ENCODE peak calls at places on chromosomes 5 and 9, in four cellular contexts. W is left lung, B is hepatocyte, E is heart left ventricle. H is an unnamed sample. For H3K4me1, the result is how much of the 10 kb centered on the place peaks cover.

GRCh38 chr5:124736111-124736813 is 10.2 kb downstream of the ZNF608 start:
- DNase-seq in W (no peak), B (no peak), E (no peak), H (no peak)

GRCh38 chr5:72209515-72210115 is 102.3 kb downstream of the MAP1B start:
- DNase-seq in W (no peak), B (peak), E (no peak), H (no peak)

GRCh38 chr5:52743970-52744369 is 43.7 kb upstream of the ITGA1 start:
- DNase-seq in W (no peak), B (no peak), E (no peak), H (no peak)

GRCh38 chr9:120443976-120444375 is 136.0 kb downstream of the CDK5RAP2 start:
- DNase-seq in W (no peak), B (no peak), E (no peak), H (no peak)

GRCh38 chr9:107707915-107708441 is 218.4 kb upstream of the KLF4 start:
- DNase-seq in W (no peak), B (no peak), E (no peak), H (no peak)

GRCh38 chr5:39100851-39101396 is 26.7 kb upstream of the RICTOR start:
- DNase-seq in W (peak), B (no peak), E (no peak), H (no peak)

GRCh38 chr9:127796899-127797370 is 5.7 kb upstream of the FPGS start:
- DNase-seq in W (no peak), B (no peak), E (no peak), H (no peak)

GRCh38 chr9:127182901-127183746 is 60.7 kb upstream of the ANGPTL2 start:
- DNase-seq in W (no peak), B (no peak), E (no peak), H (peak)

GRCh38 chr9:137128158-137129088 is 10.5 kb upstream of the GRIN1 start:
- DNase-seq in W (peak), B (no peak), E (no peak), H (no peak)

GRCh38 chr9:137129456-137130175 is 9.3 kb upstream of the GRIN1 start:
- DNase-seq in W (peak), B (peak), E (peak), H (peak)

GRCh38 chr9:137129089-137129455 is 9.9 kb upstream of the GRIN1 start:
- DNase-seq in W (peak), B (no peak), E (no peak), H (no peak)

GRCh38 chr9:137126786-137127185 is 12.2 kb upstream of the GRIN1 start:
- DNase-seq in W (no peak), B (no peak), E (no peak), H (no peak)

GRCh38 chr9:137127301-137128157 is 11.4 kb upstream of the GRIN1 start:
- DNase-seq in W (peak), B (peak), E (no peak), H (peak)
- H3K4me3 ChIP-seq in W (peak), B (no peak), E (peak), H (no peak)

DNA sequence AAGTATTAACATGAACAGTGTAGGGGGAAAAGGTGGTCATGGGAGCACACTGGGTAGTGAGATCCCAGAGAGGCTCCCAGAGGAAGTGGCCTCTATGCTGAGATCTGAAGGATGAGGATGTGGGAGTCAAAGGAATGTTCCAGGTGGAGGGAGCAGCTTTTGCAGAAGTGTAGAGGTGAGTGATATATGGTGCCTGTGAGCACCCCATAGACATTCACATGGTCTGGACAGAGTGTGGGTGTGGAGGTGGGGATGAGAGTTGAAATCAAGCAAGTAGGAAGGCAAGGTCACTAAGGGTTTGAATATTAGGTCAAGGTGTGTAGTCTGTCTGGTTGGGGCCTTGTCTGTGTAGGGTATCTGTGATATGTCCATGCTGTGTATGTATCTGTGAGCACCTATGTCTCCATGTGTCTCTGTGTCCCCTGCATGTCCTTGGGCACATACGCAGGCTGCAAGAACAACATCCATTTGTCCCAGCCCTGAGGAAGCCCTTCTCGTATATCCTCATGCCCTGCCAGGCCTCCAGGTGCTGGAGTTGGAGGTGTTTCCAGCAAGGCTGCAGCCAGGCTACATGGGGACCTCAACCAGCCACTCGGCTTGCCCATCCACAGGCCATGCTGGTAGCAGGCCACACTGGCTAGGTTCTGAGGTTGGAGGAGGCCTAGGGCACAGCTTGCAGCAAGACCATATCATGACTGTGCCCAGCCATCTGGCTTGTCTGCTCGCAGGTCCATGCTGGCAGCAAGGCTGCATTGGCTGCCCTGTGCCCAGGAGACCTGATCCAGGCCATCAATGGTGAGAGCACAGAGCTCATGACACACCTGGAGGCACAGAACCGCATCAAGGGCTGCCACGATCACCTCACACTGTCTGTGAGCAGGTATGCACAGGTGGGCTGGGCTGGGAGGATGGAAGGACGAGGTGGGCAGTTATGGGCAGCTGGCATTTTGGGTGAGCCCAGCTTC is 4.7 kb downstream of the PDLIM4 start:
- DNase-seq in W (no peak), B (no peak), E (peak), H (peak)
- H3K4me1 ChIP-seq in W (under half), B (under half), E (under half), H (under half)

GRCh38 chr9:90107864-90108263 is 503.1 kb downstream of the GADD45G start:
- DNase-seq in W (no peak), B (no peak), E (no peak), H (no peak)
- H3K27ac ChIP-seq in W (no peak), B (no peak), E (peak), H (no peak)

DNA sequence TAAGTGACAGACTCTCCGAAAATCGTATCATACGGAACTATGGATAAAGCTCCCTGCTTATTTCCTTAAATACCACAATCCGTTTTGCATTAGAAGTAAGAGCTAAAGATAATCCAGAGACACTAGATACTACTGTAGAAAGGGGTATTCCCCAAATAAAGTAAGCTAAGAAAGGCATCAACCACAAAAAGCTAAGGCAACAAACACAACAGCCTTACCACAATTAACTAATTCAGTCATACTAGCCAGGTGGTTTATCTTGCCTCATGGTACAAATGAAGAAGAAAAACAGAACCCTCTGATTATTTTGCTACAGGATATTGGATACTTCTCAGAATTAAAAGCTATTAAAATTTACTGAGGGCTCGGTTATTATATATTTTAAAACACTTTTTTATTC is 14.1 kb downstream of the ERP44 start:
- DNase-seq in W (no peak), B (no peak), E (no peak), H (no peak)
- H3K4me3 ChIP-seq in W (no peak), B (no peak), E (no peak), H (no peak)

GRCh38 chr5:158943569-158943968 is 156.1 kb downstream of the EBF1 start:
- DNase-seq in W (no peak), B (no peak), E (no peak), H (no peak)

GRCh38 chr5:158938181-158938580 is 161.5 kb downstream of the EBF1 start:
- DNase-seq in W (no peak), B (no peak), E (peak), H (no peak)

GRCh38 chr5:158943057-158943456 is 156.7 kb downstream of the EBF1 start:
- DNase-seq in W (no peak), B (peak), E (no peak), H (peak)

GRCh38 chr5:158940977-158941376 is 158.7 kb downstream of the EBF1 start:
- DNase-seq in W (no peak), B (no peak), E (no peak), H (no peak)

GRCh38 chr5:158942217-158942616 is 157.5 kb downstream of the EBF1 start:
- DNase-seq in W (no peak), B (no peak), E (no peak), H (no peak)
- H3K4me1 ChIP-seq in W (under half), B (under half), E (under half), H (under half)

DNA sequence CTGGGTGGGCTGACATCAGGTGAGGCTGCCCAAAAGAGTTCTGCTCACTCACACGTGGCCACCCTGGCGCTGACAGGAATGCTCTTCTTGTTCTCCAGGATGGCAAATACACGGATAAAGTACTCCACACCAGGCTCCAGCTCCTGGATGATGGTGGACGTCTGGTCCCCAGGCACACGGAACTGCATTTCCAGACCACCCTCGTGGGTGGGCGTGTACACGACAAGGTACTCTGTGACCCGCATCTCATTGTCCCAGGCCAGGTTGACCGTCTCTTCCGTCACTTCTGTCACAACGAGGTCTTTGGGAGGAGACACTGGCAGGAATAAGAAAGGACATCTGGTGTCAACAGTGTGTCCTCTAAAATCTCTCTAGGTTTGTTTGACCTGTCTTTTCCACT is 33.8 kb downstream of the TNC start:
- DNase-seq in W (peak), B (no peak), E (no peak), H (no peak)
- H3K27ac ChIP-seq in W (no peak), B (no peak), E (no peak), H (no peak)

DNA sequence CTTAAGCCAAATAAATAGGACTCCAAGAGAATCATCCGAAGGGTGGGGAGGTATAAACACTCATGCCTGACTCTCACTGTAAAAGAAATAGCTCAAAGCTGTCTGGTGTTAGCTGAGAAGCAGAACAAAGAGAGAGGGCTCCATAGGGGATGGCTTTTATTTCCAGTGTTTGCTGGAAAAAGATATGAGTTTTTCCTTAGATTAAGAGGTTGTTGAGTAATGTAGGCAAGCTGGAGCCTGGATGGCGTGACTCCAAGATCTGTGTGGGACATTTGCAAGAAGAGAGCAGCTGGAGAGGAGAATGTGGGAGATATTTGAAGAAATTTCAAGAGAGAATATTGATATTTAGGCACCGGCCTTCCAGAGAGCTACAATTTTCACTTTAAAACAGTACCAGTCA is 793.7 kb upstream of the RGMB start:
- DNase-seq in W (no peak), B (peak), E (peak), H (no peak)
- H3K4me3 ChIP-seq in W (no peak), B (no peak), E (no peak), H (no peak)

GRCh38 chr5:151222769-151223446 is 984 bp downstream of the CCDC69 start:
- DNase-seq in W (peak), B (peak), E (peak), H (no peak)
- H3K4me1 ChIP-seq in W (half or more), B (under half), E (under half), H (under half)

GRCh38 chr5:178214160-178214803 is 9.9 kb downstream of the HNRNPAB start:
- DNase-seq in W (peak), B (no peak), E (no peak), H (no peak)
- H3K27ac ChIP-seq in W (no peak), B (peak), E (no peak), H (no peak)

GRCh38 chr5:160439205-160439600 is 17.5 kb downstream of the PTTG1 start:
- DNase-seq in W (peak), B (peak), E (peak), H (peak)
- H3K4me3 ChIP-seq in W (peak), B (peak), E (peak), H (peak)

H was measured in aorta.